ENCODE peak calls at places on chromosomes 2 and 18, in ten cellular contexts. W is GM23338, L is IMR-90, Q is PC-3, S is HCT116, D is hepatocyte, Z is H9, C is fibroblast of lung, E is mammary epithelial cell, Y is endothelial cell of umbilical vein. R is an unnamed sample.

GRCh38 chr2:15050483-15050882 is 418.0 kb downstream of the LRATD1 start:
- DNase-seq in W (no peak), L (peak), Q (peak), S (no peak), D (no peak), Z (no peak), C (peak), E (peak), Y (no peak), R (no peak)

GRCh38 chr18:71233177-71233576 is 944.3 kb downstream of the SOCS6 start:
- DNase-seq in W (no peak), L (no peak), Q (no peak), S (no peak), D (no peak), Z (no peak), C (no peak), E (no peak), Y (no peak), R (no peak)

GRCh38 chr2:176093145-176093888 is 796 bp downstream of the HOXD13 start:
- DNase-seq in W (no peak), L (no peak), Q (peak), S (no peak), D (peak), Z (peak), C (no peak), E (no peak), Y (no peak), R (no peak)

GRCh38 chr2:185644828-185645227 is 93.8 kb upstream of the FSIP2 start:
- DNase-seq in W (no peak), L (no peak), Q (no peak), S (no peak), D (no peak), Z (no peak), C (peak), E (no peak), Y (no peak), R (peak)

GRCh38 chr2:71151620-71152019 is 21.2 kb downstream of the MPHOSPH10 start:
- DNase-seq in W (no peak), L (no peak), Q (no peak), S (no peak), D (no peak), Z (no peak), C (no peak), E (no peak), Y (no peak), R (no peak)

GRCh38 chr2:176281267-176281666 is 12.0 kb downstream of the MTX2 start:
- DNase-seq in W (no peak), L (peak), Q (peak), S (no peak), D (no peak), Z (no peak), C (peak), E (peak), Y (no peak), R (peak)

GRCh38 chr2:125652260-125652659 is 1003.7 kb upstream of the GYPC start:
- DNase-seq in W (no peak), L (no peak), Q (no peak), S (no peak), D (no peak), Z (no peak), C (no peak), E (no peak), Y (no peak), R (no peak)

GRCh38 chr2:128444044-128444771 is 125.5 kb upstream of the HS6ST1 start:
- DNase-seq in W (no peak), L (no peak), Q (no peak), S (no peak), D (no peak), Z (peak), C (no peak), E (no peak), Y (no peak), R (no peak)

GRCh38 chr2:46126571-46126970 is 170.6 kb upstream of the EPAS1 start:
- DNase-seq in W (no peak), L (no peak), Q (no peak), S (no peak), D (no peak), Z (no peak), C (no peak), E (no peak), Y (no peak), R (no peak)

GRCh38 chr2:113138428-113139322 is 11.3 kb downstream of the IL1RN start:
- DNase-seq in W (peak), L (peak), Q (peak), S (peak), D (peak), Z (no peak), C (peak), E (peak), Y (peak), R (peak)

GRCh38 chr2:64085936-64086335 is 58.3 kb downstream of the PELI1 start:
- DNase-seq in W (no peak), L (no peak), Q (no peak), S (no peak), D (no peak), Z (no peak), C (no peak), E (no peak), Y (no peak), R (no peak)

GRCh38 chr2:20487030-20487391 is 40.1 kb downstream of the RHOB start:
- DNase-seq in W (no peak), L (no peak), Q (no peak), S (no peak), D (no peak), Z (no peak), C (no peak), E (no peak), Y (no peak), R (no peak)

GRCh38 chr2:13006829-13007715 is 290.3 kb downstream of the TRIB2 start:
- DNase-seq in W (peak), L (peak), Q (peak), S (peak), D (peak), Z (peak), C (peak), E (peak), Y (peak), R (peak)

GRCh38 chr2:163719278-163719677 is 16.5 kb downstream of the FIGN start:
- DNase-seq in W (no peak), L (no peak), Q (no peak), S (no peak), D (no peak), Z (no peak), C (no peak), E (no peak), Y (no peak), R (no peak)

GRCh38 chr2:30583204-30583749 is 136.2 kb downstream of the LCLAT1 start:
- DNase-seq in W (no peak), L (no peak), Q (no peak), S (no peak), D (no peak), Z (no peak), C (no peak), E (no peak), Y (no peak), R (no peak)

GRCh38 chr2:201218780-201219179 is 35.8 kb downstream of the CASP10 start:
- DNase-seq in W (no peak), L (peak), Q (peak), S (no peak), D (no peak), Z (no peak), C (peak), E (peak), Y (peak), R (no peak)

GRCh38 chr2:133362061-133362476 is 206.2 kb downstream of the NCKAP5 start:
- DNase-seq in W (no peak), L (peak), Q (peak), S (no peak), D (peak), Z (no peak), C (peak), E (peak), Y (no peak), R (peak)

GRCh38 chr2:208609166-208609804 is 202.7 kb downstream of the PTH2R start:
- DNase-seq in W (no peak), L (no peak), Q (no peak), S (no peak), D (no peak), Z (no peak), C (no peak), E (no peak), Y (no peak), R (no peak)

GRCh38 chr2:71646028-71646427 is 192.7 kb downstream of the DYSF start:
- DNase-seq in W (no peak), L (peak), Q (peak), S (no peak), D (no peak), Z (no peak), C (peak), E (peak), Y (no peak), R (no peak)

GRCh38 chr18:2881490-2882195 is 34.8 kb downstream of the EMILIN2 start:
- DNase-seq in W (no peak), L (peak), Q (no peak), S (no peak), D (no peak), Z (no peak), C (peak), E (no peak), Y (no peak), R (no peak)

GRCh38 chr2:70988726-70989648 is 5.7 kb downstream of the TEX261 start:
- DNase-seq in W (no peak), L (no peak), Q (no peak), S (no peak), D (no peak), Z (no peak), C (no peak), E (no peak), Y (no peak), R (no peak)

GRCh38 chr2:65530547-65531320 is 98.3 kb upstream of the SPRED2 start:
- DNase-seq in W (no peak), L (peak), Q (peak), S (no peak), D (no peak), Z (no peak), C (peak), E (peak), Y (no peak), R (peak)

GRCh38 chr2:64731746-64732145 is 78.0 kb upstream of the SERTAD2 start:
- DNase-seq in W (no peak), L (no peak), Q (no peak), S (no peak), D (no peak), Z (no peak), C (no peak), E (no peak), Y (no peak), R (no peak)

GRCh38 chr2:180607501-180608060 is 372.8 kb upstream of the UBE2E3 start:
- DNase-seq in W (no peak), L (no peak), Q (no peak), S (no peak), D (peak), Z (no peak), C (no peak), E (no peak), Y (no peak), R (no peak)

GRCh38 chr18:61596296-61596695 is 263.1 kb downstream of the CDH20 start:
- DNase-seq in W (no peak), L (peak), Q (no peak), S (no peak), D (no peak), Z (no peak), C (no peak), E (no peak), Y (no peak), R (no peak)

GRCh38 chr2:20641123-20641985 is 9.5 kb downstream of the HS1BP3 start:
- DNase-seq in W (no peak), L (peak), Q (peak), S (no peak), D (no peak), Z (no peak), C (peak), E (peak), Y (peak), R (peak)

GRCh38 chr18:2515408-2515807 is 55.9 kb downstream of the METTL4 start:
- DNase-seq in W (no peak), L (peak), Q (peak), S (peak), D (no peak), Z (no peak), C (peak), E (peak), Y (peak), R (peak)

GRCh38 chr2:6372317-6372903 is 493.3 kb downstream of the CMPK2 start:
- DNase-seq in W (no peak), L (peak), Q (no peak), S (no peak), D (peak), Z (no peak), C (peak), E (no peak), Y (no peak), R (peak)

GRCh38 chr2:196066794-196067382 is 1.7 kb downstream of the DNAH7 start:
- DNase-seq in W (peak), L (peak), Q (peak), S (peak), D (peak), Z (no peak), C (no peak), E (no peak), Y (peak), R (peak)

GRCh38 chr2:172869861-172870260 is 134.2 kb downstream of the RAPGEF4 start:
- DNase-seq in W (no peak), L (no peak), Q (peak), S (no peak), D (no peak), Z (no peak), C (no peak), E (no peak), Y (no peak), R (no peak)

GRCh38 chr2:218284106-218284811 is 8.0 kb downstream of the TMBIM1 start:
- DNase-seq in W (no peak), L (peak), Q (peak), S (no peak), D (peak), Z (no peak), C (peak), E (peak), Y (peak), R (peak)

GRCh38 chr18:36402765-36403396 is 105.4 kb downstream of the FHOD3 start:
- DNase-seq in W (peak), L (peak), Q (no peak), S (no peak), D (no peak), Z (peak), C (peak), E (no peak), Y (no peak), R (no peak)

GRCh38 chr2:241072151-241072550 is 29.9 kb downstream of the MTERF4 start:
- DNase-seq in W (no peak), L (no peak), Q (no peak), S (no peak), D (no peak), Z (no peak), C (no peak), E (no peak), Y (no peak), R (no peak)

GRCh38 chr2:42794271-42795046 is 2.1 kb upstream of the HAAO start:
- DNase-seq in W (peak), L (no peak), Q (no peak), S (no peak), D (peak), Z (peak), C (no peak), E (no peak), Y (no peak), R (peak)

GRCh38 chr2:24766609-24767008 is 26.6 kb downstream of the PTRHD1 start:
- DNase-seq in W (no peak), L (no peak), Q (no peak), S (no peak), D (no peak), Z (no peak), C (no peak), E (no peak), Y (no peak), R (no peak)

GRCh38 chr18:48842259-48843061 is 108.3 kb downstream of the SMAD7 start:
- DNase-seq in W (no peak), L (no peak), Q (no peak), S (no peak), D (no peak), Z (no peak), C (no peak), E (no peak), Y (peak), R (peak)

GRCh38 chr2:172513935-172514586 is 41.8 kb upstream of the PDK1 start:
- DNase-seq in W (peak), L (no peak), Q (no peak), S (no peak), D (no peak), Z (peak), C (no peak), E (no peak), Y (no peak), R (no peak)

GRCh38 chr2:204072443-204073324 is 136.1 kb downstream of the ICOS start:
- DNase-seq in W (peak), L (no peak), Q (peak), S (peak), D (peak), Z (peak), C (no peak), E (peak), Y (peak), R (peak)

GRCh38 chr2:43218550-43219382 is 7.6 kb downstream of the ZFP36L2 start:
- DNase-seq in W (peak), L (peak), Q (peak), S (no peak), D (peak), Z (peak), C (peak), E (peak), Y (peak), R (peak)

GRCh38 chr2:84879595-84880394 is 1.1 kb downstream of the TRABD2A start:
- DNase-seq in W (peak), L (no peak), Q (no peak), S (no peak), D (peak), Z (peak), C (no peak), E (no peak), Y (no peak), R (peak)
- H2AFZ ChIP-seq in W (peak), L (peak), Q (no peak), S (no peak), D (peak), Z (no peak), C (no peak), E (peak), Y (no peak), R (no peak)

DNA sequence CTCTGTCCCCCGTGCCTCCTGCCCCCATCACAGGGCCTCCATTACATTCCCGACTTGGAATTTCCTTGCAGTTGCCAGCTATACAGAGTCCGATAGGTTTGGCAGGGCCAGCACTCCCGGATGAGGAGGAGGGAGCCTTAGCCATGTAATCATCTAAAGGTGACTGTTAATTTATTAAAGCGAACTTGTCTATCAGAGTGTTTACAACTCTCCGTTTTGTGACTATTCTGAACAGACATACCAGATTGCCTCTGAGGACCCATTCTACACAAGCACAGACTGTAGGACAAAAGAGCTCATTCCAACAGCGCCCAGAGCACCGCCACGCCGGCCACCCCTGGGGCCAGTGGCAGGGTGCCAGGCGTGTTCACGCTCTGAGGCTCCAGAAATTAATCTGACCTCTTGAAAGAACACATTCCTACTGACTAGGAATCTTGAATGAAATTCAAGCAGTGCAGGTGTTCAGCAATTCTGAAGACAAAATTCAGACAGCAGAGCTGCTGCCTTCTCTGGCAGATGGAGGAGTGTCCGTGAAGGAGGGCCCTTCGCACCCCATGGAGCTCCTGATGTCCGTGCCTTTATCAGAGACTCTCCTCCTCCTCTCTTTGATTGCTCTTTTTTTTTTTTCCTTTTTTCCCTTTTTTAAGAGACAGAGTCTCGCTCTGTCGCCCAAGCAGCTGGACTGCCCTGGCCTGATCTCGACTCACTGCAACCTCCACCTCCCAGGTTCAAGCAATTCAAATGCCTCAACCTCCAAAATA is 58.1 kb upstream of the RALBP1 start:
- DNase-seq in W (peak), L (peak), Q (no peak), S (no peak), D (peak), Z (no peak), C (peak), E (peak), Y (peak), R (peak)
- H2AFZ ChIP-seq in W (peak), L (peak), Q (no peak), S (no peak), D (peak), Z (no peak), C (peak), E (peak), Y (peak), R (no peak)

GRCh38 chr2:98737848-98738247 is 6.9 kb upstream of the MGAT4A start:
- DNase-seq in W (no peak), L (no peak), Q (no peak), S (no peak), D (no peak), Z (no peak), C (no peak), E (no peak), Y (no peak), R (no peak)

GRCh38 chr2:98738304-98738703 is 7.4 kb upstream of the MGAT4A start:
- DNase-seq in W (no peak), L (no peak), Q (no peak), S (no peak), D (no peak), Z (no peak), C (no peak), E (no peak), Y (no peak), R (no peak)

GRCh38 chr2:98734157-98734556 is 3.2 kb upstream of the MGAT4A start:
- DNase-seq in W (no peak), L (no peak), Q (no peak), S (no peak), D (no peak), Z (no peak), C (no peak), E (no peak), Y (peak), R (no peak)

GRCh38 chr2:98734823-98735260 is 3.9 kb upstream of the MGAT4A start:
- DNase-seq in W (no peak), L (no peak), Q (no peak), S (no peak), D (no peak), Z (no peak), C (no peak), E (no peak), Y (no peak), R (no peak)

GRCh38 chr2:98736464-98736889 is 5.5 kb upstream of the MGAT4A start:
- DNase-seq in W (no peak), L (no peak), Q (peak), S (no peak), D (no peak), Z (no peak), C (peak), E (peak), Y (peak), R (peak)
- H2AFZ ChIP-seq in W (no peak), L (no peak), Q (no peak), S (no peak), D (no peak), Z (no peak), C (no peak), E (no peak), Y (no peak), R (no peak)

GRCh38 chr2:110828330-110828729 is 96.0 kb downstream of the ACOXL start:
- DNase-seq in W (no peak), L (no peak), Q (no peak), S (no peak), D (peak), Z (no peak), C (peak), E (no peak), Y (no peak), R (peak)

GRCh38 chr2:110823165-110823564 is 90.8 kb downstream of the ACOXL start:
- DNase-seq in W (no peak), L (no peak), Q (no peak), S (no peak), D (no peak), Z (no peak), C (no peak), E (no peak), Y (no peak), R (no peak)

GRCh38 chr2:110829413-110830146 is 97.2 kb downstream of the ACOXL start:
- DNase-seq in W (no peak), L (no peak), Q (no peak), S (no peak), D (no peak), Z (no peak), C (no peak), E (no peak), Y (no peak), R (no peak)

GRCh38 chr2:110832740-110833139 is 100.4 kb downstream of the ACOXL start:
- DNase-seq in W (no peak), L (no peak), Q (peak), S (no peak), D (no peak), Z (no peak), C (no peak), E (no peak), Y (no peak), R (no peak)

DNA sequence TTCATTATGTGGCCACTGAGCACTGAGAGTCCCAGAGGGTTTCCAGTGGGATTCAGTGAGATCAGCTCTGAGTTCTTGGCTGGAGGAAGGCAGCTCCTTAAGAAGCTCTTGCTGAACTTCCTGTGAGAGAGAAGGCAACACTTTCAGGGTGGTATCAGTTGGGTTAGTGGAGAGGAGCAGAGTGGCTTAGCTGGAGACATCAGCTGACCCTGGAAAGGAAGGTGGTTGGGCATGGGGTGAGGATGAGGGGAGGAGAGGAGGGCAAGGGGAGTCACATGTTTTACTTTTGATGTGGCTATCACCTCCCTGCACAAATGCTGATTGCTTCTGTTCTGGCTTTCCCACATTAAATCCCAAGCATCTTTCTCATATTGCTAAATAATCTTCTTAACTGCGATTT is 95.1 kb downstream of the ACOXL start:
- DNase-seq in W (no peak), L (no peak), Q (no peak), S (no peak), D (no peak), Z (no peak), C (no peak), E (no peak), Y (no peak), R (no peak)
- H2AFZ ChIP-seq in W (no peak), L (peak), Q (no peak), S (no peak), D (no peak), Z (no peak), C (no peak), E (no peak), Y (no peak), R (no peak)

GRCh38 chr2:234427081-234428058 is 69.5 kb downstream of the ARL4C start:
- DNase-seq in W (peak), L (peak), Q (no peak), S (no peak), D (peak), Z (peak), C (peak), E (no peak), Y (peak), R (peak)
- H2AFZ ChIP-seq in W (no peak), L (peak), Q (no peak), S (no peak), D (no peak), Z (no peak), C (no peak), E (peak), Y (peak), R (no peak)